ENCODE peak calls at places on chromosome 21, in eight cellular contexts. K is transverse colon; Q is EL; W is naive B cell; N is ovary; F is substantia nigra; T is activated CD4-positive, alpha-beta T cell treated with anti-CD3 and anti-CD28 coated beads, Interleukin-2, amount 50 U/mL, for 24 hours; M is uterus. R is an unnamed sample.

GRCh38 chr21:34989337-34990151 is 59.6 kb downstream of the RUNX1 start:
- DNase-seq in K (no peak), F (no peak), M (no peak), W (no peak), N (no peak), Q (no peak), T (peak), R (no peak)

GRCh38 chr21:37534431-37534830 is 167.9 kb downstream of the DYRK1A start:
- DNase-seq in N (no peak), W (no peak), Q (no peak), F (no peak), K (no peak), M (no peak), T (no peak), R (no peak)

GRCh38 chr21:42121792-42122191 is 50.7 kb downstream of the UMODL1 start:
- DNase-seq in N (no peak), K (peak), T (no peak), F (no peak), M (no peak), Q (no peak), W (no peak), R (no peak)

GRCh38 chr21:14554948-14555347 is 8.8 kb upstream of the SAMSN1 start:
- DNase-seq in M (no peak), N (no peak), Q (no peak), F (no peak), T (no peak), W (no peak), K (no peak), R (no peak)

GRCh38 chr21:35663856-35664606 is 396.3 kb downstream of the SETD4 start:
- DNase-seq in Q (no peak), N (no peak), W (no peak), F (no peak), K (no peak), M (no peak), T (no peak), R (no peak)

GRCh38 chr21:27519357-27519756 is 552.5 kb upstream of the ADAMTS5 start:
- DNase-seq in W (no peak), N (no peak), K (no peak), Q (peak), F (no peak), T (no peak), M (no peak), R (no peak)

GRCh38 chr21:15063821-15064575 is 802 bp downstream of the NRIP1 start:
- DNase-seq in N (peak), T (no peak), W (no peak), F (peak), Q (peak), K (peak), M (peak), R (peak)

GRCh38 chr21:45293726-45294401 is 6.2 kb upstream of the POFUT2 start:
- DNase-seq in T (no peak), F (no peak), Q (no peak), N (peak), M (no peak), W (no peak), K (no peak), R (no peak)

GRCh38 chr21:32940079-32941014 is 85.4 kb upstream of the OLIG2 start:
- DNase-seq in F (peak), Q (peak), N (peak), M (no peak), K (peak), W (peak), T (no peak), R (peak)